ENCODE peak calls at places on chromosomes 13 and 19, in six cellular contexts. C, W, N, F, J and Y are unnamed samples.

GRCh38 chr13:39385154-39385553 is 217.8 kb downstream of the LHFPL6 start:
- DNase-seq in N (peak; percentile 27), F (no peak), C (no peak), J (no peak), W (no peak), Y (no peak)

GRCh38 chr13:20369886-20370361 is 137.8 kb upstream of the GJB6 start:
- DNase-seq in C (no peak), W (no peak), J (no peak), N (no peak), F (no peak), Y (no peak)

GRCh38 chr19:6925801-6926751 is 38.7 kb downstream of the ADGRE1 start:
- DNase-seq in J (no peak), N (peak; percentile 38), W (peak; percentile 51), F (no peak), C (no peak), Y (no peak)

GRCh38 chr19:32197896-32198882 is 147.2 kb upstream of the ZNF507 start:
- DNase-seq in F (no peak), N (no peak), C (no peak), J (peak; percentile 21), W (no peak), Y (no peak)

GRCh38 chr13:85241045-85241444 is 558.2 kb downstream of the SLITRK6 start:
- DNase-seq in N (no peak), C (no peak), F (no peak), W (no peak), J (no peak), Y (no peak)

GRCh38 chr13:45325806-45326205 is 15.2 kb downstream of the TPT1 start:
- DNase-seq in F (no peak), C (no peak), N (peak; percentile 94), J (peak; percentile 85), W (peak; percentile 57), Y (no peak)

GRCh38 chr19:30590596-30591229 is 218.5 kb downstream of the ZNF536 start:
- DNase-seq in N (no peak), W (no peak), F (no peak), J (no peak), C (no peak), Y (no peak)

GRCh38 chr13:26216042-26216441 is 6.1 kb downstream of the RNF6 start:
- DNase-seq in F (no peak), J (no peak), W (no peak), N (no peak), C (no peak), Y (no peak)

GRCh38 chr19:1324792-1325567 is 39.3 kb downstream of the EFNA2 start:
- DNase-seq in N (peak; percentile 87), J (no peak), F (no peak), C (no peak), W (peak; percentile 28), Y (peak; percentile 40)

GRCh38 chr19:45418812-45419211 is 4.9 kb downstream of the ERCC1 start:
- DNase-seq in F (no peak), J (no peak), N (no peak), C (no peak), W (no peak), Y (no peak)

GRCh38 chr19:44800461-44800860 is 8.4 kb upstream of the BCAM start:
- DNase-seq in C (peak; percentile 75), F (peak; percentile 66), N (peak; percentile 80), J (peak; percentile 87), W (peak; percentile 92), Y (peak; percentile 83)

GRCh38 chr19:11435057-11435832 is at the start of the genes ODAD3 and PRKCSH:
- DNase-seq in N (peak; percentile 100), W (peak; percentile 99), F (peak; percentile 94), J (peak; percentile 100), C (peak; percentile 96), Y (peak; percentile 96)

GRCh38 chr19:29263305-29264080 is 50.5 kb upstream of the UQCRFS1 start:
- DNase-seq in N (peak; percentile 55), W (peak; percentile 24), C (peak; percentile 57), J (no peak), F (no peak), Y (peak; percentile 71)

GRCh38 chr13:77492982-77493381 is 42.5 kb upstream of the SCEL start:
- DNase-seq in C (no peak), N (peak; percentile 51), W (no peak), F (no peak), J (no peak), Y (no peak)

GRCh38 chr19:4337906-4338440 is 654 bp downstream of the STAP2 start:
- DNase-seq in C (no peak), F (no peak), J (no peak), N (peak; percentile 32), W (no peak), Y (no peak)

GRCh38 chr13:35884211-35884610 is 247.0 kb downstream of the DCLK1 start:
- DNase-seq in N (no peak), F (no peak), C (no peak), J (no peak), W (no peak), Y (no peak)

GRCh38 chr13:28464861-28465260 is 30.1 kb downstream of the FLT1 start:
- DNase-seq in N (no peak), W (no peak), C (no peak), J (no peak), F (no peak), Y (no peak)

GRCh38 chr13:112968910-112969691 is at the start of gene MCF2L:
- DNase-seq in J (peak; percentile 53), W (peak; percentile 45), C (peak; percentile 56), F (peak; percentile 57), N (peak; percentile 52), Y (peak; percentile 56)

GRCh38 chr19:17655751-17656480 is 32.2 kb downstream of the UNC13A start:
- DNase-seq in N (no peak), W (no peak), J (no peak), C (no peak), F (no peak), Y (no peak)

GRCh38 chr19:18725755-18726416 is 42.4 kb downstream of the CRTC1 start:
- DNase-seq in J (no peak), F (no peak), C (no peak), W (no peak), N (no peak), Y (no peak)

GRCh38 chr19:18473003-18473705 is 35.2 kb upstream of the ISYNA1 start:
- DNase-seq in W (no peak), F (no peak), N (no peak), J (no peak), C (no peak), Y (no peak)